ENCODE peak calls at places on chromosomes 3 and 15, in ten cellular contexts. C is ovary, L is mucosa of descending colon, H is endothelial cell of umbilical vein, D is gastrocnemius medialis, U is SJSA1, K is adipocyte, R is BJ, W is body of pancreas, T is IMR-90. Y is an unnamed sample.

GRCh38 chr3:46852839-46853355 is 10.3 kb downstream of the MYL3 start:
- DNase-seq in H (no peak), W (peak; percentile 0), U (no peak), L (no peak), T (no peak), R (no peak), D (no peak), K (no peak), C (no peak), Y (no peak)

GRCh38 chr15:70165811-70166284 is 68.1 kb upstream of the TLE3 start:
- DNase-seq in H (peak; percentile 46), L (no peak), W (peak; percentile 77), D (peak; percentile 80), C (peak; percentile 46), T (no peak), R (no peak), U (no peak), K (no peak), Y (no peak)

GRCh38 chr15:65887565-65887964 is 18.3 kb downstream of the RAB11A start:
- DNase-seq in W (no peak), K (no peak), T (no peak), L (no peak), R (no peak), D (no peak), H (no peak), U (no peak), C (no peak), Y (no peak)

GRCh38 chr3:12468276-12468675 is 16.0 kb upstream of the TSEN2 start:
- DNase-seq in T (no peak), K (no peak), W (no peak), H (no peak), C (no peak), U (no peak), D (no peak), L (no peak), R (no peak), Y (no peak)

GRCh38 chr15:68797589-68798377 is 22.9 kb downstream of the ANP32A start:
- DNase-seq in W (no peak), D (no peak), C (no peak), R (no peak), H (no peak), U (no peak), L (no peak), K (no peak), T (no peak), Y (no peak)

GRCh38 chr15:40893019-40893723 is 1.1 kb upstream of the VPS18 start:
- DNase-seq in R (no peak), H (no peak), C (no peak), L (no peak), T (no peak), D (no peak), W (no peak), U (no peak), K (no peak), Y (no peak)

GRCh38 chr3:39664931-39665330 is 144.5 kb upstream of the MYRIP start:
- DNase-seq in R (no peak), T (no peak), L (no peak), U (no peak), C (no peak), W (no peak), H (no peak), K (no peak), D (no peak), Y (no peak)

GRCh38 chr15:63402498-63403253 is 21.0 kb upstream of the CA12 start:
- DNase-seq in K (peak; percentile 80), C (no peak), R (no peak), D (no peak), W (no peak), T (peak; percentile 57), U (peak; percentile 77), H (peak; percentile 67), L (peak; percentile 34), Y (no peak)

GRCh38 chr3:107524214-107525100 is 1.7 kb downstream of the BBX start:
- DNase-seq in C (peak; percentile 65), U (peak; percentile 35), T (peak; percentile 51), W (peak; percentile 66), H (peak; percentile 59), D (peak; percentile 38), R (no peak), L (peak; percentile 64), K (peak; percentile 76), Y (peak; percentile 66)

GRCh38 chr3:11764931-11765363 is 81.7 kb downstream of the TAMM41 start:
- DNase-seq in T (peak; percentile 84), U (peak; percentile 86), C (no peak), R (peak; percentile 46), W (no peak), L (no peak), H (peak; percentile 94), D (no peak), K (peak; percentile 31), Y (no peak)

GRCh38 chr15:101641894-101642293 is 10.3 kb downstream of the TM2D3 start:
- DNase-seq in R (no peak), L (no peak), W (no peak), D (no peak), C (no peak), T (no peak), H (peak; percentile 83), K (no peak), U (no peak), Y (no peak)
- H3K36me3 ChIP-seq in R (peaks cover 19% of the 10 kb centered on the region), L (peaks cover 5% of the 10 kb centered on the region), W (peaks cover 24% of the 10 kb centered on the region), D (peaks cover 60% of the 10 kb centered on the region), C (no peaks in the 10 kb centered on the region), T (peaks cover 27% of the 10 kb centered on the region), H (peaks cover 15% of the 10 kb centered on the region), K (peaks cover 67% of the 10 kb centered on the region), U (peaks cover 72% of the 10 kb centered on the region), Y (peaks cover 65% of the 10 kb centered on the region)

DNA sequence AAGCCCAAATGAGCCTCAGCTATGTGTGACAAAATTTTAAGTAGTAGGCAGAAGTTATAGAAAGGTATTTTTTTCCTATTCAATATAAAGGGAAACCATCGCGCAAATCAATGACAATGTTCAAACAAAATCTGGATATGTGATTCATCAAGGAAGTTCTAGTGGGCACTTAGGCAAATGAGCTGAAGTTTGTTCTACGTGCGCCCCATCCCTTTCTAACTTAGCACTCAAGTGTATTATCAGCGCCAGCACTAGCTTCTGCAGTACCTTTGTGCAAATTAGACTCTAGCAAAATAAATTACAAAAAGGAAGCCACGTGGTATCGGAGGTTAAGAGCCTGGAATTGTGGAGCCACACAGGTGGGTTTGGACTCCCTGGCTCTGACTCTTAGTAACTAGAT is 91.1 kb downstream of the TBL1XR1 start:
- DNase-seq in T (no peak), L (no peak), K (no peak), C (no peak), W (no peak), U (no peak), D (no peak), R (no peak), H (no peak), Y (no peak)
- H3K36me3 ChIP-seq in T (no peaks in the 10 kb centered on the region), L (no peaks in the 10 kb centered on the region), K (no peaks in the 10 kb centered on the region), C (no peaks in the 10 kb centered on the region), W (no peaks in the 10 kb centered on the region), U (no peaks in the 10 kb centered on the region), D (no peaks in the 10 kb centered on the region), R (no peaks in the 10 kb centered on the region), H (no peaks in the 10 kb centered on the region), Y (no peaks in the 10 kb centered on the region)

GRCh38 chr3:129867506-129868124 is 25.9 kb downstream of the TMCC1 start:
- DNase-seq in U (no peak), D (no peak), K (no peak), W (no peak), T (peak; percentile 11), L (no peak), R (no peak), C (no peak), H (no peak), Y (no peak)

GRCh38 chr3:129864519-129864918 is 29.0 kb downstream of the TMCC1 start:
- DNase-seq in D (no peak), H (no peak), L (no peak), U (no peak), K (no peak), C (no peak), T (no peak), R (no peak), W (no peak), Y (no peak)

GRCh38 chr3:129872107-129872506 is 21.4 kb downstream of the TMCC1 start:
- DNase-seq in D (no peak), C (no peak), U (no peak), L (no peak), H (no peak), R (no peak), W (no peak), T (no peak), K (no peak), Y (no peak)

DNA sequence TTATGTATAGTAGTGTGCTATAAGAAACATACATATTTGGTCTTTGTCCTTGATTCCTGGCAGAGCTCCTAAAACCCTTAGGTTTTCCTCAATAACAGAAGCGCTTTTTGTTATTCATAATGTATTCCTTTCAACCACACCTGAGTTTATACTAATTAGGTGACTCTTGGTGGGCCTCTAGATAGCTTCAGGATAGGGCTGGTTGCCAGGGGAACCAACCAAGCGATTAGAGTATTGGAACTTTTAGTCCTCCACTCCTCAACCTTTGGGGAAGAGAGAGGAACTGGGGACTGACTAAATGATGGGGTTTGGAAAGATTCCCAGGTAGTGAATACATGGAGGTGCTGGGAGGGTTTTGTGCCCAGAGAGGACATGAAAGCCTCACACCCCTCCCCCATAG is 24.6 kb downstream of the TMCC1 start:
- DNase-seq in U (no peak), W (no peak), L (no peak), K (no peak), R (no peak), T (no peak), H (no peak), D (no peak), C (no peak), Y (no peak)
- H3K36me3 ChIP-seq in U (peaks cover 6% of the 10 kb centered on the region), W (peaks cover 2% of the 10 kb centered on the region), L (no peaks in the 10 kb centered on the region), K (peaks cover 11% of the 10 kb centered on the region), R (no peaks in the 10 kb centered on the region), T (peaks cover 4% of the 10 kb centered on the region), H (no peaks in the 10 kb centered on the region), D (no peaks in the 10 kb centered on the region), C (no peaks in the 10 kb centered on the region), Y (peaks cover 20% of the 10 kb centered on the region)

GRCh38 chr3:69020857-69021256 is 7.4 kb upstream of the EOGT start:
- DNase-seq in D (no peak), H (no peak), C (no peak), K (no peak), R (no peak), T (no peak), W (no peak), L (no peak), U (no peak), Y (no peak)

GRCh38 chr3:69016901-69017300 is 3.4 kb upstream of the EOGT start:
- DNase-seq in T (no peak), H (peak; percentile 25), D (no peak), W (no peak), K (no peak), C (no peak), U (no peak), L (no peak), R (no peak), Y (no peak)

GRCh38 chr3:69016102-69016501 is 2.6 kb upstream of the EOGT start:
- DNase-seq in U (no peak), L (no peak), T (no peak), W (no peak), H (no peak), D (no peak), R (no peak), K (no peak), C (no peak), Y (no peak)

DNA sequence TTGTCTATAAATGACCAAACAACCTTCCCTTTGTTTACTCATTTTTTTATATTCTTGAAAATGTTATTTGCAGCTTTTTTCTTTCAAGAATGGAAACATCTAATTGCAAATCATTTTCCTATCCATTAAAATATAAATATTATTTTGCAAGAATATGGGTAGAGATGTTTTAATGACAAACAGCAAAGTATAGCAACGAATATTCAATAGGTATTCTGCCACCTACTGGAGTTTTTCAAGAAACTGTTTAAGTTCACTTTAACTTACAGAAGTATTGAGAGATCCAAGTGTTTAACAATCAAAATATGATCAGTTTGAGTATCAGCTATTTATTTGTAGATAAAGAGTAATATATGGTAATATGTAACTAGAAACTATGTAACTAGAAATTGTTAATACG is 6.9 kb upstream of the EOGT start:
- DNase-seq in H (no peak), W (no peak), C (no peak), U (no peak), T (no peak), D (no peak), L (no peak), R (no peak), K (peak; percentile 29), Y (no peak)
- H3K36me3 ChIP-seq in H (peaks cover 13% of the 10 kb centered on the region), W (peaks cover 12% of the 10 kb centered on the region), C (no peaks in the 10 kb centered on the region), U (peaks cover 27% of the 10 kb centered on the region), T (peaks cover 20% of the 10 kb centered on the region), D (peaks cover 8% of the 10 kb centered on the region), L (no peaks in the 10 kb centered on the region), R (peaks cover 9% of the 10 kb centered on the region), K (peaks cover 76% of the 10 kb centered on the region), Y (peaks cover 49% of the 10 kb centered on the region)

Y was measured in lower lobe of right lung.